ENCODE peak calls at places on chromosomes 13 and 19, in four cellular contexts. J, G, U and M are unnamed samples.

GRCh38 chr13:20006206-20006605 is 47.7 kb downstream of the ZMYM2 start:
- DNase-seq in J (no peak), U (no peak), G (no peak), M (no peak)

GRCh38 chr13:41696163-41697003 is 239.0 kb downstream of the RGCC start:
- DNase-seq in G (peak), J (no peak), U (peak), M (no peak)

GRCh38 chr13:60431108-60431700 is 34.2 kb downstream of the TDRD3 start:
- DNase-seq in G (no peak), U (peak), J (peak), M (no peak)

GRCh38 chr13:27549406-27549981 is 70.8 kb downstream of the LNX2 start:
- DNase-seq in U (no peak), J (no peak), G (no peak), M (no peak)

GRCh38 chr13:59425211-59425721 is 738.5 kb downstream of the DIAPH3 start:
- DNase-seq in U (no peak), J (no peak), G (no peak), M (no peak)

GRCh38 chr19:14575428-14575980 is 3.6 kb upstream of the NDUFB7 start:
- DNase-seq in U (no peak), J (no peak), G (no peak), M (no peak)

GRCh38 chr13:108223850-108224503 is 5.8 kb downstream of the ABHD13 start:
- DNase-seq in J (no peak), U (no peak), G (no peak), M (no peak)

GRCh38 chr19:45049073-45049736 is 10.4 kb downstream of the CLASRP start:
- DNase-seq in U (no peak), J (no peak), G (no peak), M (no peak)

GRCh38 chr13:98563071-98563470 is 13.8 kb downstream of the STK24 start:
- DNase-seq in G (no peak), J (no peak), U (no peak), M (no peak)

GRCh38 chr19:5147971-5148793 is 179.3 kb downstream of the KDM4B start:
- DNase-seq in J (no peak), G (no peak), U (no peak), M (no peak)

GRCh38 chr13:52847682-52848432 is 583 bp downstream of the PCDH8 start:
- DNase-seq in G (no peak), U (no peak), J (no peak), M (no peak)

GRCh38 chr19:52995711-52996110 is 18.0 kb upstream of the ERVV-1 start:
- DNase-seq in G (no peak), U (no peak), J (no peak), M (no peak)

GRCh38 chr13:32528358-32528757 is 10.2 kb downstream of the N4BP2L2 start:
- DNase-seq in J (no peak), G (no peak), U (no peak), M (no peak)

GRCh38 chr19:3397266-3398022 is 31.1 kb downstream of the NFIC start:
- DNase-seq in J (no peak), U (peak), G (no peak), M (no peak)

GRCh38 chr19:35068941-35069634 is 27.6 kb downstream of the HPN start:
- DNase-seq in J (no peak), U (no peak), G (no peak), M (no peak)
- TF ChIP-seq POLR2A in J (no peak), U (no peak), G (no peak), M (no peak)

GRCh38 chr19:33024398-33024797 is 40.3 kb downstream of the RHPN2 start:
- DNase-seq in J (no peak), G (no peak), U (no peak), M (no peak)

GRCh38 chr19:33032218-33032781 is 32.4 kb downstream of the RHPN2 start:
- DNase-seq in G (no peak), U (no peak), J (no peak), M (no peak)

GRCh38 chr19:33035461-33035860 is 29.2 kb downstream of the RHPN2 start:
- DNase-seq in G (no peak), U (no peak), J (no peak), M (no peak)

DNA sequence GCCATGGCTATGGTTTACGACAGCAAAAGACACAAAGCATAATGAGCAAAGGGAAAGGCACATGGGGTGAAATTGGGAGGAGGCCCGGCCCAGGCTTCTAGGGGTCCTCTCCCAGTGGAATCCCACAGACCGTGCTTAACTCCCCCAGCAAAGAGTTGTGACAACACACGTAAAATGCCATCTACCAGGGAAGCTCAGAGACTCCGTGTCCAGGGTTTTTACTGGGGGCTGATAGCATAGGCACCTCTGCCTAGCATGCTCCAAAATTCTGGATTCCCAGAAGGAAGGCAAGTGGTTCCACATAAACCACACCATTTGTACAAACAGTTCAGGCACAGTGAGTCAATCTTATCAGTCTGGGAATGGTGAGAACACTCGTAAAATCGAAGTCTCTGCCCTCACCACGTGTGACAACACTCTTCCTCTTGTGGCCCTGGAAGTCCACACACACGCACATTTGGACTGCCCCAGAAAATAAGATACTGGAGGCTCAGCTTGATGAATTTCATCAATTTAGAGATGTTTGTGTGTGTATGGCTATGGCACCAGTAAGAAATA is 34.9 kb downstream of the RHPN2 start:
- DNase-seq in J (no peak), G (no peak), U (no peak), M (no peak)
- TF ChIP-seq POLR2AphosphoS5 in J (no peak), G (no peak), U (no peak), M (no peak)

DNA sequence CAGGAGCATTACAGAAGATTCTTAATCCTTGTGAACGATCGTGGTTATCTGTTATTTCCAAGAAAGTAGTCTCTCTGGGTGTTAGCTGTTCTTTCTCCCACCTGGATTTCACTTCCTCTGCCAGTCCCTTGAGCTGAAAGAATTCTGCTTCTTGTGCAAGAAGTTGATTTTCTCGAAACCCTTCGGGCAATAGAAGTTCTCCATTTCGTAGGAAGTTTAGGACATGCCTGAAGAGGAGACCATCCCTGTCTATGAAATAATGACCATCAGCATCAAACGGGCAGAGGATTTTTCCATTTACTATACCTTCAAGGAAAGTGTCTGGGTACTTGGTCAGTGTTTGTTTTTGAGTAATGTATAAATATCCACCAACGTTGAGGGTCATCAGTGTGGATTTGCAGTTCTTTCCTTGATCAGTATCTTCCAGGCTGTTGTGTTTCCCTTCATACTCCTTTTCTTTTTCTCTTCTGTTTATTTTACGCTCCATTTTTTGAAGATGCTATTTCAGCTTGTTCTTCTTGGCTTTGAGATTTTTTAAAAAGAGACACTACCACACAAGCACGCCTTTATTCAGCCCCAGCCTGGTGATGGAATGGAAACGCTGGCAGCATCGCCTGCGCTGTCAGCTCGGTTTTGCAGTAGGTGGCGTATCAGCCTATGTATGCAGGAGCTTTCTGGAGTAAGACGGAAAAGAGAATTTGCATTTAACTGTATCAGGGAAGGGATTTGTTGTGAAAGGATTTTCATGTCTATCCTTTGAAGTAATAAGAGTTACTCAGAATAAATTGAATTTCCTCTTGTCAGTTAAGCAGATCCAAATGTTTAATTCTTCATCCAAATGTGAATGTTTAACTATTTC is 6.5 kb downstream of the KCTD4 start:
- DNase-seq in J (no peak), U (no peak), G (peak), M (no peak)
- TF ChIP-seq TAF1 in J (no peak), U (no peak), G (no peak), M (no peak)

DNA sequence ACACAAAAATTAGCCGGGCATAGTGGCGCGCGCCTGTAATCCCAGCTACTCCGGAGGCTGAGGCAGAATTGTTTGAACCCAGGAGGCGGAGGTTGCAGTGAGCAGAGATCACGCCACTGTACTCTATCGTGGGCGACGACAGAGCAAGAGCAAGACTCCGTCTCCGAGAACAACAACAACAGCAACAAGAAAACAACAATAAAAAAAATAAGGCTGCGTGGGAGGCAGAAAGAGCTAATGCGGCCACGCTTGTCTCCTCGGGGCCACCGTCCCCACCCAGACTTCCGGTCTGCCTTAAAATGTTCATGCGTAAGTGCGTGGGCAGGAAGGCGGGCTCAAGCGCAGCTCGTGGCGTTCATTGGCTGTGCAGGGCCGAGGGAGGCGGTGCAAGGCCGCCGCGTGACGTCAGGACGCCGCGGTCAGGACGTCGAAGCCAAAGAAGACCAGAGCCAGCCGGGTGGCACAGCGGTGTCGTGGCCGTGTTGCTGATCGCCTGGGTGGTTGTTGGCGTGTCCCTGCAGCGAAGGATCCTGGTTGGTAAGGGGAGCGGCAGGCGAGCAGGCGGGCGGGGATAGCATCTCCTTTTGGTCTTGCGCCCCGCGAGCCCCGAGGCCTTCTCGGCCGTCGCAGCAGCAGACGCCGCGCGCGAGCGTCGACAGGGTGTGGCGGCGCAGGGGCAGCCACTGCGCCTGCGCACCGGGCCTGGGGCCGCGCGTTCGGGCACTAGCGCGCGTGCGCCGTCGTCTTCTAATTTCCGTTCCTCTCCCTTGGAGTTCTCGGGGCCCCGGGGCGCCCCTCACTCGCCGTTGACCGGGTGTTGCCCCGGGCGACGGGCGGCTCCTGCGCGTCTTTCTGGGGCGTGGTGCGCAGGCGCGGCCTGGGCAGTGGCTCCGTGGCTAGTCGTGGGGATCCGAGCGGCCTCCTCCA is at the start of gene LENG8:
- DNase-seq in U (peak), J (peak), G (no peak), M (peak)
- TF ChIP-seq POLR2A in U (peak), J (peak), G (no peak), M (peak)

GRCh38 chr19:10870955-10871603 is at the start of gene CARM1:
- DNase-seq in J (peak), G (no peak), U (peak), M (peak)
- TF ChIP-seq POLR2AphosphoS5 in J (no peak), G (no peak), U (no peak), M (no peak)

GRCh38 chr19:34176581-34176980 is 4.3 kb downstream of the LSM14A start:
- DNase-seq in U (no peak), J (no peak), G (no peak), M (no peak)

GRCh38 chr19:34173145-34173956 is 1.0 kb downstream of the LSM14A start:
- DNase-seq in U (peak), J (peak), G (peak), M (no peak)

GRCh38 chr19:34171539-34171876 is 796 bp upstream of the LSM14A start:
- DNase-seq in J (peak), U (no peak), G (no peak), M (peak)

GRCh38 chr19:34172661-34173144 is 399 bp downstream of the LSM14A start:
- DNase-seq in G (peak), U (no peak), J (peak), M (peak)

DNA sequence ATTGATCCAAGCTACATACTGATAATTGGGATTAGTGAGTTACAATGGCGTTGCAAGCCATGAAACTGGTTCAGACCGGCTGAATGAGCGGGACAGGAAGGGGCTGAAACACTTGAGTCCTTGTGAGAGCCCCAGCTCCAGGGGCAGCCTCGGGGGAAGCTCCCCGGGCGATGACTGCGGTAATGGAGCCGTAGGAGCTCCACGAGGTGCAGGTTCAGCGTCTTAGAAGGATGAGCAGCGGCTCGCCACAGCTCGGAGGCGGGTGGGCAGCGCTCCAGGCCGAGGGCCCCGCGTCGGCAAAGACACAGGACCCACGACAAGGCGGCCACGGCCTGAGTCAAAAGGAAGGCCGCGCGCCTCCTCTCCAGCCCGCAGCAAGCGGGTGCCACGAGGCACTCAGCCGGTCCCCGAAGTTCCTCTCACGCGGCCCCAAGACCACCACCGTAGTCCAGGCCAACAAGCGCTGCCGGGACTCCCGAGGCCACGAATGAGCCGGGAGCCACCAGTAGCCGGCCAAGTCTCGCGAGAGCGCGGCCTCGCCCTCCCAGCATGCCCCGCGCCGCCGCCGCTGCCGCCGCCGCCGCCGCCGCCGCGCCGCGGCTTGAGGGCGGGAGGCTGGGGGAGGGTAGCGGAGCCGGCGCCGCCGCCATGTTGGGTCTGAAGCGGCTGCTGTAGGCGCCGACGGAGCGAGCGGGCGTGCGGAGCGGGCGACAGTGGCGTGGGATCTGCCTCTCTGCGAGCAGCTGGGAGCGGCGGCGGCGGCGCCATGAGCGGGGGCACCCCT is at the start of gene LSM14A:
- DNase-seq in J (peak), U (peak), G (peak), M (peak)
- TF ChIP-seq TAF1 in J (peak), U (peak), G (peak), M (peak)

DNA sequence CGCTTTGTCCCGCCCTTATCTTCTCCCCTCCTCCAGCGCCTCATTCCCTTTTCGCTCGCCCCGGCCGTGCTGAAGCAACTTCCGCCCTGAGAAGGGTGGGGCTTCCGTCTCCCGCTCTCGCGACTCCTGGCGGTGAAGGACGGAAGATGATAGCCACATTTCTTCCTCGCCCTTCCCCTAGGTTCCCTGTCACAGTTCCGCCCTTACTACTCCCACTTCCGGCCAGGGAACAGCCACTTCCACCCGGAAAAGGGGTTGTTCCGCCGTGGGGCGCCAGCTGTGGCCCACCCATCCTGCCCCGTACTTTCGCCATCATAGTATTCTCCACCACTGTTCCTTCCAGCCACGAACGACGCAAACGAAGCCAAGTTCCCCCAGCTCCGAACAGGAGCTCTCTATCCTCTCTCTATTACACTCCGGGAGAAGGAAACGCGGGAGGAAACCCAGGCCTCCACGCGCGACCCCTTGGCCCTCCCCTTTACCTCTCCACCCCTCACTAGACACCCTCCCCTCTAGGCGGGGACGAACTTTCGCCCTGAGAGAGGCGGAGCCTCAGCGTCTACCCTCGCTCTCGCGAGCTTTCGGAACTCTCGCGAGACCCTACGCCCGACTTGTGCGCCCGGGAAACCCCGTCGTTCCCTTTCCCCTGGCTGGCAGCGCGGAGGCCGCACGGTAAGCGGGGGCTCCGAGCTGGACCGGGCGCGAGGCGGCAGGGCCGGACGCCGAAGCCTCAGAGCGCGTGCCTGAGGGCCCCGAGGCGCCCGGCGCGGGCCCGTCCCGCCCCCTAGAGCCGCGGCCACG is at the start of gene RPS19:
- DNase-seq in G (peak), J (peak), U (peak), M (peak)
- TF ChIP-seq POLR2A in G (peak), J (peak), U (peak), M (peak)

GRCh38 chr13:110345266-110345665 is 38.2 kb downstream of the COL4A2 start:
- DNase-seq in G (no peak), U (no peak), J (no peak), M (no peak)

GRCh38 chr13:110342474-110342873 is 35.4 kb downstream of the COL4A2 start:
- DNase-seq in G (no peak), J (no peak), U (no peak), M (no peak)

GRCh38 chr13:110341445-110342247 is 34.6 kb downstream of the COL4A2 start:
- DNase-seq in J (no peak), U (no peak), G (no peak), M (no peak)

GRCh38 chr13:110344320-110344719 is 37.2 kb downstream of the COL4A2 start:
- DNase-seq in U (no peak), G (no peak), J (no peak), M (no peak)

DNA sequence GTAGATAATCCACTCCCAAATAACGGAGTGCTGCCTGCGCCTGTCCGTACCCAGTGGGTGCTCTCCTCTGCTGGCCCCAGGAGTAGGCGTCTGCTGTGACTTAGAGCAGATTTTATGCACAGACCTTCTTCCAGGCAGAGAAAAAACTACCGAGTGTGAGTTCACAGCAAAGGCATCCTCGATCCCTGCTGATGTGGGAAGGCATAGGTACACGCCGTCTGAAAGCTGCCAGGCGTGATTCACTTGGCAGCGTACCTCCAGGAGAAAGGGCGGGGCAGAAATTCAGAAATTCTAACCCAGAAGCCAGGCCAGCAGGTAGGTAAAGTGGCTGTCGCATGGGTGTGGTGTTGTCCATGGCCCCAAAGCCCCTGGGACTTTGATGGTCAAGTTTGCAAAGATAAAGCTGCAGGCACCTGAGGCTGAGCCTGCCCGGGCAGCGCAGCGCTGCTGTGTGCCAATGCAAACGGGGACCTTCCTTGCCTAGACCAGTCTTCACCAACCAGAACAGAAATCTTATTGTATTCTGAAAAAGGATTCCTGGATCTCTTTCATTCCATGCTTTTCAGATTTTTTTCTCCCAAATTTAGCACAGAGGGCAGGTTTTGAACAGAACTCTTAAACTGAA is 36.3 kb downstream of the COL4A2 start:
- DNase-seq in J (no peak), U (no peak), G (no peak), M (no peak)
- TF ChIP-seq POLR2AphosphoS5 in J (no peak), U (no peak), G (no peak), M (no peak)